ENCODE peak calls at places on chromosomes 1 and 21, in six cellular contexts. One of them, this sample, is unnamed.

GRCh38 chr1:118927421-118927820 is 60.7 kb downstream of the TBX15 start:
- DNase-seq in esophagus squamous epithelium: no peak
- DNase-seq in D721Med: no peak
- DNase-seq in glutamatergic neuron: no peak
- DNase-seq in testis: no peak
- DNase-seq in OCI-LY7: no peak
- DNase-seq in this sample: no peak

GRCh38 chr1:235024045-235024439 is 104.6 kb downstream of the TOMM20 start:
- DNase-seq in esophagus squamous epithelium: no peak
- DNase-seq in D721Med: no peak
- DNase-seq in glutamatergic neuron: no peak
- DNase-seq in testis: no peak
- DNase-seq in OCI-LY7: no peak
- DNase-seq in this sample: no peak

GRCh38 chr1:41394918-41395598 is 33.8 kb downstream of the FOXO6 start:
- DNase-seq in esophagus squamous epithelium: no peak
- DNase-seq in D721Med: no peak
- DNase-seq in glutamatergic neuron: peak
- DNase-seq in testis: no peak
- DNase-seq in OCI-LY7: no peak
- DNase-seq in this sample: no peak

GRCh38 chr1:207672525-207673130 is 27.7 kb downstream of the CR1L start:
- DNase-seq in esophagus squamous epithelium: no peak
- DNase-seq in D721Med: no peak
- DNase-seq in glutamatergic neuron: no peak
- DNase-seq in testis: no peak
- DNase-seq in OCI-LY7: peak
- DNase-seq in this sample: peak

GRCh38 chr1:7265771-7266371 is 480.6 kb downstream of the CAMTA1 start:
- DNase-seq in esophagus squamous epithelium: no peak
- DNase-seq in D721Med: no peak
- DNase-seq in glutamatergic neuron: no peak
- DNase-seq in testis: no peak
- DNase-seq in OCI-LY7: no peak
- DNase-seq in this sample: no peak

GRCh38 chr1:206716519-206717236 is 32.0 kb downstream of the MAPKAPK2 start:
- DNase-seq in esophagus squamous epithelium: no peak
- DNase-seq in D721Med: no peak
- DNase-seq in glutamatergic neuron: no peak
- DNase-seq in testis: no peak
- DNase-seq in OCI-LY7: no peak
- DNase-seq in this sample: no peak

GRCh38 chr1:87853576-87854351 is 525.1 kb downstream of the LMO4 start:
- DNase-seq in esophagus squamous epithelium: no peak
- DNase-seq in D721Med: no peak
- DNase-seq in glutamatergic neuron: no peak
- DNase-seq in testis: peak
- DNase-seq in OCI-LY7: no peak
- DNase-seq in this sample: no peak

GRCh38 chr1:42003433-42003832 is 84.7 kb upstream of the HIVEP3 start:
- DNase-seq in esophagus squamous epithelium: no peak
- DNase-seq in D721Med: no peak
- DNase-seq in glutamatergic neuron: no peak
- DNase-seq in testis: no peak
- DNase-seq in OCI-LY7: no peak
- DNase-seq in this sample: no peak

GRCh38 chr1:58768971-58769808 is 14.7 kb downstream of the JUN start:
- DNase-seq in esophagus squamous epithelium: no peak
- DNase-seq in D721Med: no peak
- DNase-seq in glutamatergic neuron: peak
- DNase-seq in testis: peak
- DNase-seq in OCI-LY7: no peak
- DNase-seq in this sample: peak

GRCh38 chr1:79852004-79852403 is 845.5 kb upstream of the ADGRL4 start:
- DNase-seq in esophagus squamous epithelium: no peak
- DNase-seq in D721Med: no peak
- DNase-seq in glutamatergic neuron: no peak
- DNase-seq in testis: no peak
- DNase-seq in OCI-LY7: peak
- DNase-seq in this sample: no peak

GRCh38 chr21:26753822-26754221 is 91.4 kb downstream of the ADAMTS1 start:
- DNase-seq in esophagus squamous epithelium: no peak
- DNase-seq in D721Med: no peak
- DNase-seq in glutamatergic neuron: no peak
- DNase-seq in testis: no peak
- DNase-seq in OCI-LY7: no peak
- DNase-seq in this sample: no peak
- TF ChIP-seq CTCF in esophagus squamous epithelium: no peak
- TF ChIP-seq CTCF in D721Med: no peak
- TF ChIP-seq CTCF in glutamatergic neuron: no peak
- TF ChIP-seq CTCF in testis: no peak
- TF ChIP-seq CTCF in OCI-LY7: no peak
- TF ChIP-seq CTCF in this sample: no peak

GRCh38 chr1:33141216-33141615 is 40.6 kb downstream of the TRIM62 start:
- DNase-seq in esophagus squamous epithelium: no peak
- DNase-seq in D721Med: no peak
- DNase-seq in glutamatergic neuron: no peak
- DNase-seq in testis: no peak
- DNase-seq in OCI-LY7: no peak
- DNase-seq in this sample: no peak

GRCh38 chr1:33140153-33141149 is 41.4 kb downstream of the TRIM62 start:
- DNase-seq in esophagus squamous epithelium: no peak
- DNase-seq in D721Med: no peak
- DNase-seq in glutamatergic neuron: no peak
- DNase-seq in testis: no peak
- DNase-seq in OCI-LY7: no peak
- DNase-seq in this sample: no peak

GRCh38 chr1:33141781-33142180 is 40.1 kb downstream of the TRIM62 start:
- DNase-seq in esophagus squamous epithelium: no peak
- DNase-seq in D721Med: no peak
- DNase-seq in glutamatergic neuron: no peak
- DNase-seq in testis: no peak
- DNase-seq in OCI-LY7: no peak
- DNase-seq in this sample: no peak

GRCh38 chr1:33133478-33134105 is 48.3 kb downstream of the TRIM62 start:
- DNase-seq in esophagus squamous epithelium: no peak
- DNase-seq in D721Med: no peak
- DNase-seq in glutamatergic neuron: no peak
- DNase-seq in testis: peak
- DNase-seq in OCI-LY7: no peak
- DNase-seq in this sample: no peak

DNA sequence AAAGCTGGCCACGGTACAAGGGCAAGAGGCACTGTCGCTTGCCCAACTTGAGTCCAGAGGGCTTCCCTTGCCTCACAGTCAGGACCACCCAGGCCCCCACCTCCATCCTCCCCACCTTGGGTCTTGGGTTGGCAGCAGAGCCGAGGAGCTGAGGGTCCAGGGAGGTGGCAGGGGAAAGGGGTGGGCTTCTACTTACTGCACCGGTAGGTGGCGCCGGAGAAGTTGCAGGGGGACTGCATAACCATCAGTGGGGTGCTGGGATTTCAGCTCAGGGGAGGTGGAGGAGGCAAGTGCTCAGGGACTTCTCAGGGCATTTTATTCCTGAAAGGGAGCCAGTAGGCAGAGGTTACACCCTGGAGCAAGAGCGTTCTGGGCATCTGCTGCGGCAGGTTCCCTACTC is 44.0 kb downstream of the TRIM62 start:
- DNase-seq in esophagus squamous epithelium: no peak
- DNase-seq in D721Med: no peak
- DNase-seq in glutamatergic neuron: peak
- DNase-seq in testis: no peak
- DNase-seq in OCI-LY7: peak
- DNase-seq in this sample: peak
- TF ChIP-seq CTCF in esophagus squamous epithelium: peak
- TF ChIP-seq CTCF in D721Med: peak
- TF ChIP-seq CTCF in glutamatergic neuron: peak
- TF ChIP-seq CTCF in testis: no peak
- TF ChIP-seq CTCF in OCI-LY7: peak
- TF ChIP-seq CTCF in this sample: peak

DNA sequence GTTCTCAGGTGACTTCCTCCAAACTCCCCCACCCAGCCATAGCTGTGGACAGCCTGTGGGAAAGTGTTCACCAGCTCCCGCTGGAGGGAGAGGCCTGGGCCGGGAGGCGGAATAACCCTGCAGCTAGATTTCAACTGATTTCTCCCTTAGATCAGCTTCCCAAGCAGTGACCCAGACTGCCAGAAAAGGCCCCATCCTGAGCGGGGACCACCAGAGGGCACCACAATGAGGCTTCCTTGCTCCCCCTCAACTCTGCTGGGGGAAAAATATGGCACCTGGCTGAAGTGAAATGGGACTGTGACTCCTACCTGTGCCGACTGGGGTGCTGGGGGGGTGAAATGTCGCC is 50.8 kb downstream of the RHBG start:
- DNase-seq in esophagus squamous epithelium: no peak
- DNase-seq in D721Med: no peak
- DNase-seq in glutamatergic neuron: peak
- DNase-seq in testis: no peak
- DNase-seq in OCI-LY7: peak
- DNase-seq in this sample: peak
- TF ChIP-seq CTCF in esophagus squamous epithelium: no peak
- TF ChIP-seq CTCF in D721Med: peak
- TF ChIP-seq CTCF in glutamatergic neuron: no peak
- TF ChIP-seq CTCF in testis: no peak
- TF ChIP-seq CTCF in OCI-LY7: peak
- TF ChIP-seq CTCF in this sample: no peak

GRCh38 chr1:20152599-20152930 is 13.4 kb downstream of the PLA2G2F start:
- DNase-seq in esophagus squamous epithelium: no peak
- DNase-seq in D721Med: no peak
- DNase-seq in glutamatergic neuron: no peak
- DNase-seq in testis: no peak
- DNase-seq in OCI-LY7: no peak
- DNase-seq in this sample: no peak
- TF ChIP-seq CTCF in esophagus squamous epithelium: no peak
- TF ChIP-seq CTCF in D721Med: no peak
- TF ChIP-seq CTCF in glutamatergic neuron: peak
- TF ChIP-seq CTCF in testis: no peak
- TF ChIP-seq CTCF in OCI-LY7: no peak
- TF ChIP-seq CTCF in this sample: peak

GRCh38 chr1:40090652-40091355 is 6.2 kb downstream of the PPT1 start:
- DNase-seq in esophagus squamous epithelium: no peak
- DNase-seq in D721Med: no peak
- DNase-seq in glutamatergic neuron: no peak
- DNase-seq in testis: no peak
- DNase-seq in OCI-LY7: no peak
- DNase-seq in this sample: no peak

GRCh38 chr1:40094481-40095110 is 2.5 kb downstream of the PPT1 start:
- DNase-seq in esophagus squamous epithelium: no peak
- DNase-seq in D721Med: no peak
- DNase-seq in glutamatergic neuron: no peak
- DNase-seq in testis: no peak
- DNase-seq in OCI-LY7: no peak
- DNase-seq in this sample: no peak

GRCh38 chr1:40096646-40096976 is 441 bp downstream of the PPT1 start:
- DNase-seq in esophagus squamous epithelium: no peak
- DNase-seq in D721Med: no peak
- DNase-seq in glutamatergic neuron: no peak
- DNase-seq in testis: no peak
- DNase-seq in OCI-LY7: no peak
- DNase-seq in this sample: no peak

GRCh38 chr1:40092811-40093617 is 4.0 kb downstream of the PPT1 start:
- DNase-seq in esophagus squamous epithelium: no peak
- DNase-seq in D721Med: no peak
- DNase-seq in glutamatergic neuron: no peak
- DNase-seq in testis: no peak
- DNase-seq in OCI-LY7: no peak
- DNase-seq in this sample: no peak

DNA sequence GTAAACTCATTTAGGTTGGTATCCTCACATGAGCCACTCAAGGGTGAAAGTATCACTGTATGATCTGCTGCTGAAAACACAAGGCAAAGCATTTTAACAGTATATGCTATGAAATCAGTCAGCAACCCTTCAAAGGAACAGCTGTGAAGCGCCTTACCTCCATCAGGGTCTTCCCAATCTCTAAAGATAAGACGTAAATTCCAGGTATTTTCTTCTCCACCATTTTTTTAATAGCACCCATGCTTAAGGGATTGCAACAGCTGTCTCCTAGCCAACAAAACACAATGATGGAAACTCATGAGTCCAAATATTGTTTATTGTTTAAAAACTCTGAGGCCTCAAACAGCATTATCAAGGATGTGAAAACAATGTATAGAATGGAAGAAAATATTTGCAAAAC is 4.8 kb downstream of the PPT1 start:
- DNase-seq in esophagus squamous epithelium: no peak
- DNase-seq in D721Med: no peak
- DNase-seq in glutamatergic neuron: no peak
- DNase-seq in testis: no peak
- DNase-seq in OCI-LY7: no peak
- DNase-seq in this sample: no peak
- TF ChIP-seq CTCF in esophagus squamous epithelium: no peak
- TF ChIP-seq CTCF in D721Med: no peak
- TF ChIP-seq CTCF in glutamatergic neuron: no peak
- TF ChIP-seq CTCF in testis: no peak
- TF ChIP-seq CTCF in OCI-LY7: no peak
- TF ChIP-seq CTCF in this sample: no peak

GRCh38 chr1:161905269-161905884 is 118.3 kb downstream of the OLFML2B start:
- DNase-seq in esophagus squamous epithelium: no peak
- DNase-seq in D721Med: no peak
- DNase-seq in glutamatergic neuron: no peak
- DNase-seq in testis: peak
- DNase-seq in OCI-LY7: peak
- DNase-seq in this sample: peak
- TF ChIP-seq CTCF in esophagus squamous epithelium: peak
- TF ChIP-seq CTCF in D721Med: peak
- TF ChIP-seq CTCF in glutamatergic neuron: peak
- TF ChIP-seq CTCF in testis: peak
- TF ChIP-seq CTCF in OCI-LY7: peak
- TF ChIP-seq CTCF in this sample: peak

GRCh38 chr1:51058863-51059262 is 43.2 kb upstream of the C1orf185 start:
- DNase-seq in esophagus squamous epithelium: no peak
- DNase-seq in D721Med: no peak
- DNase-seq in glutamatergic neuron: no peak
- DNase-seq in testis: no peak
- DNase-seq in OCI-LY7: peak
- DNase-seq in this sample: peak
- TF ChIP-seq CTCF in esophagus squamous epithelium: peak
- TF ChIP-seq CTCF in D721Med: peak
- TF ChIP-seq CTCF in glutamatergic neuron: no peak
- TF ChIP-seq CTCF in testis: no peak
- TF ChIP-seq CTCF in OCI-LY7: peak
- TF ChIP-seq CTCF in this sample: peak